ENCODE peak calls at places on chromosomes 12 and 14, in eight cellular contexts. One of them, this sample, is unnamed.

GRCh38 chr14:60288279-60288678 is 39.3 kb downstream of the PPM1A start:
- DNase-seq in NCI-H2171: no peak
- DNase-seq in HFFc6: no peak
- DNase-seq in ecto neural progenitor cell: no peak
- DNase-seq in brain microvascular endothelial cell: no peak
- DNase-seq in right cardiac atrium: no peak
- DNase-seq in NCI-H1092: no peak
- DNase-seq in COR-L47: no peak
- DNase-seq in this sample: no peak

GRCh38 chr12:59134750-59135149 is 214.4 kb upstream of the LRIG3 start:
- DNase-seq in COR-L47: no peak
- DNase-seq in ecto neural progenitor cell: no peak
- DNase-seq in NCI-H2171: no peak
- DNase-seq in NCI-H1092: no peak
- DNase-seq in HFFc6: no peak
- DNase-seq in right cardiac atrium: no peak
- DNase-seq in brain microvascular endothelial cell: no peak
- DNase-seq in this sample: no peak

GRCh38 chr12:75315518-75315917 is 14.6 kb downstream of the CAPS2 start:
- DNase-seq in NCI-H1092: no peak
- DNase-seq in COR-L47: no peak
- DNase-seq in NCI-H2171: no peak
- DNase-seq in brain microvascular endothelial cell: peak; percentile 71
- DNase-seq in ecto neural progenitor cell: no peak
- DNase-seq in right cardiac atrium: no peak
- DNase-seq in HFFc6: peak; percentile 68
- DNase-seq in this sample: no peak

GRCh38 chr14:106843951-106844483 is 1317.6 kb downstream of the TMEM121 start:
- DNase-seq in NCI-H2171: no peak
- DNase-seq in brain microvascular endothelial cell: no peak
- DNase-seq in NCI-H1092: no peak
- DNase-seq in HFFc6: no peak
- DNase-seq in ecto neural progenitor cell: no peak
- DNase-seq in COR-L47: no peak
- DNase-seq in right cardiac atrium: peak; percentile 41
- DNase-seq in this sample: no peak

GRCh38 chr14:63224196-63224595 is 20.0 kb downstream of the RHOJ start:
- DNase-seq in HFFc6: no peak
- DNase-seq in ecto neural progenitor cell: no peak
- DNase-seq in brain microvascular endothelial cell: no peak
- DNase-seq in right cardiac atrium: no peak
- DNase-seq in NCI-H2171: peak; percentile 14
- DNase-seq in COR-L47: no peak
- DNase-seq in NCI-H1092: no peak
- DNase-seq in this sample: no peak

GRCh38 chr12:64030155-64030554 is 185.7 kb downstream of the SRGAP1 start:
- DNase-seq in right cardiac atrium: no peak
- DNase-seq in ecto neural progenitor cell: no peak
- DNase-seq in brain microvascular endothelial cell: no peak
- DNase-seq in NCI-H2171: no peak
- DNase-seq in HFFc6: no peak
- DNase-seq in COR-L47: no peak
- DNase-seq in NCI-H1092: no peak
- DNase-seq in this sample: no peak

GRCh38 chr12:6426882-6427671 is 17.7 kb upstream of the CD27 start:
- DNase-seq in ecto neural progenitor cell: no peak
- DNase-seq in HFFc6: no peak
- DNase-seq in right cardiac atrium: no peak
- DNase-seq in brain microvascular endothelial cell: no peak
- DNase-seq in NCI-H2171: no peak
- DNase-seq in COR-L47: no peak
- DNase-seq in NCI-H1092: no peak
- DNase-seq in this sample: no peak

GRCh38 chr12:459430-460258 is at the start of gene B4GALNT3:
- DNase-seq in COR-L47: peak; percentile 48
- DNase-seq in brain microvascular endothelial cell: no peak
- DNase-seq in ecto neural progenitor cell: peak; percentile 90
- DNase-seq in right cardiac atrium: peak; percentile 84
- DNase-seq in NCI-H2171: peak; percentile 90
- DNase-seq in HFFc6: no peak
- DNase-seq in NCI-H1092: peak; percentile 56
- DNase-seq in this sample: no peak

GRCh38 chr14:101359221-101360044 is 201.9 kb upstream of the DIO3 start:
- DNase-seq in brain microvascular endothelial cell: no peak
- DNase-seq in NCI-H1092: no peak
- DNase-seq in NCI-H2171: no peak
- DNase-seq in COR-L47: no peak
- DNase-seq in right cardiac atrium: peak; percentile 87
- DNase-seq in HFFc6: peak; percentile 1
- DNase-seq in ecto neural progenitor cell: no peak
- DNase-seq in this sample: peak; percentile 74

GRCh38 chr12:124328116-124328515 is 33.2 kb downstream of the RFLNA start:
- DNase-seq in COR-L47: no peak
- DNase-seq in NCI-H2171: no peak
- DNase-seq in right cardiac atrium: peak; percentile 81
- DNase-seq in ecto neural progenitor cell: no peak
- DNase-seq in brain microvascular endothelial cell: no peak
- DNase-seq in HFFc6: no peak
- DNase-seq in NCI-H1092: no peak
- DNase-seq in this sample: no peak

GRCh38 chr12:12221560-12221959 is 45.3 kb downstream of the LRP6 start:
- DNase-seq in NCI-H2171: no peak
- DNase-seq in NCI-H1092: no peak
- DNase-seq in HFFc6: no peak
- DNase-seq in COR-L47: peak; percentile 11
- DNase-seq in brain microvascular endothelial cell: no peak
- DNase-seq in right cardiac atrium: no peak
- DNase-seq in ecto neural progenitor cell: no peak
- DNase-seq in this sample: no peak

GRCh38 chr12:119288559-119288958 is 46.0 kb upstream of the CCDC60 start:
- DNase-seq in NCI-H2171: no peak
- DNase-seq in COR-L47: peak; percentile 85
- DNase-seq in right cardiac atrium: no peak
- DNase-seq in HFFc6: no peak
- DNase-seq in brain microvascular endothelial cell: no peak
- DNase-seq in ecto neural progenitor cell: no peak
- DNase-seq in NCI-H1092: no peak
- DNase-seq in this sample: no peak

GRCh38 chr12:38268612-38269011 is 48.0 kb upstream of the ALG10B start:
- DNase-seq in brain microvascular endothelial cell: no peak
- DNase-seq in ecto neural progenitor cell: no peak
- DNase-seq in NCI-H2171: no peak
- DNase-seq in HFFc6: no peak
- DNase-seq in right cardiac atrium: no peak
- DNase-seq in COR-L47: no peak
- DNase-seq in NCI-H1092: no peak
- DNase-seq in this sample: no peak

This sample was measured in osteocyte.